ENCODE peak calls at places on chromosome 14, in four cellular contexts. T is PC-3, L is IMR-90, W is WERI-Rb-1. Z is an unnamed sample.

GRCh38 chr14:105336477-105337287 is 22.1 kb downstream of the PACS2 start:
- DNase-seq in T (no peak), W (no peak), L (no peak), Z (no peak)

GRCh38 chr14:91342243-91342760 is 75.3 kb downstream of the CCDC88C start:
- DNase-seq in T (no peak), W (no peak), L (no peak), Z (no peak)

GRCh38 chr14:36300337-36300736 is 20.1 kb downstream of the MBIP start:
- DNase-seq in T (peak), L (peak), W (no peak), Z (no peak)

GRCh38 chr14:32400480-32400879 is 71.4 kb downstream of the AKAP6 start:
- DNase-seq in L (peak), W (no peak), T (peak), Z (no peak)

GRCh38 chr14:58829594-58829993 is 191.8 kb downstream of the DACT1 start:
- DNase-seq in L (peak), W (no peak), T (peak), Z (no peak)

GRCh38 chr14:102019141-102019540 is 54.8 kb downstream of the DYNC1H1 start:
- DNase-seq in L (no peak), T (no peak), W (no peak), Z (no peak)

GRCh38 chr14:71451501-71451900 is 480.7 kb upstream of the RGS6 start:
- DNase-seq in W (no peak), L (no peak), T (peak), Z (no peak)

GRCh38 chr14:38496092-38496491 is 240.2 kb upstream of the CLEC14A start:
- DNase-seq in T (no peak), W (no peak), L (no peak), Z (no peak)

GRCh38 chr14:101859916-101860315 is 98.4 kb downstream of the PPP2R5C start:
- DNase-seq in L (no peak), W (no peak), T (no peak), Z (no peak)

GRCh38 chr14:91953170-91953985 is 5.9 kb upstream of the FBLN5 start:
- DNase-seq in W (no peak), L (peak), T (no peak), Z (no peak)

GRCh38 chr14:78997811-78998210 is 827.6 kb downstream of the NRXN3 start:
- DNase-seq in L (peak), W (no peak), T (no peak), Z (no peak)

GRCh38 chr14:72810201-72810600 is 83.7 kb downstream of the DPF3 start:
- DNase-seq in T (no peak), W (no peak), L (no peak), Z (peak)

GRCh38 chr14:106657460-106657859 is 1131.1 kb downstream of the TMEM121 start:
- DNase-seq in T (no peak), L (no peak), W (peak), Z (peak)

GRCh38 chr14:26595922-26596721 is 1.7 kb downstream of the NOVA1 start:
- DNase-seq in W (no peak), L (no peak), T (no peak), Z (no peak)

GRCh38 chr14:67514650-67515385 is 18.3 kb upstream of the PLEKHH1 start:
- DNase-seq in W (peak), L (peak), T (peak), Z (peak)

GRCh38 chr14:38430522-38430921 is 174.6 kb upstream of the CLEC14A start:
- DNase-seq in L (no peak), W (no peak), T (no peak), Z (no peak)

GRCh38 chr14:87952307-87953094 is 40.5 kb downstream of the GALC start:
- DNase-seq in W (no peak), T (no peak), L (no peak), Z (no peak)

GRCh38 chr14:89190779-89191513 is 226.1 kb downstream of the FOXN3 start:
- DNase-seq in L (no peak), T (no peak), W (no peak), Z (no peak)

GRCh38 chr14:75702606-75703261 is 41.7 kb downstream of the TTLL5 start:
- DNase-seq in T (no peak), W (no peak), L (peak), Z (no peak)

GRCh38 chr14:38904959-38905358 is 198.1 kb downstream of the SEC23A start:
- DNase-seq in T (no peak), W (no peak), L (no peak), Z (no peak)

GRCh38 chr14:64704145-64704742 is at the start of gene PLEKHG3:
- DNase-seq in W (peak), L (peak), T (peak), Z (peak)

GRCh38 chr14:101781240-101782061 is 19.9 kb downstream of the PPP2R5C start:
- DNase-seq in W (no peak), L (no peak), T (no peak), Z (peak)

GRCh38 chr14:76381817-76382494 is 6.0 kb downstream of the ESRRB start:
- DNase-seq in W (no peak), T (no peak), L (no peak), Z (no peak)

GRCh38 chr14:31842905-31843304 is 234.2 kb upstream of the ARHGAP5 start:
- DNase-seq in T (no peak), W (no peak), L (no peak), Z (no peak)

GRCh38 chr14:94047581-94047980 is 21.4 kb downstream of the OTUB2 start:
- DNase-seq in T (no peak), W (no peak), L (no peak), Z (no peak)

GRCh38 chr14:90620540-90621204 is 195.6 kb downstream of the TTC7B start:
- DNase-seq in W (no peak), T (no peak), L (no peak), Z (no peak)

GRCh38 chr14:39265032-39265431 is 31.3 kb downstream of the MIA2 start:
- DNase-seq in T (peak), W (peak), L (peak), Z (no peak)

GRCh38 chr14:105479438-105480164 is 5.0 kb downstream of the CRIP2 start:
- DNase-seq in L (no peak), W (no peak), T (no peak), Z (no peak)

GRCh38 chr14:71438684-71439083 is 493.5 kb upstream of the RGS6 start:
- DNase-seq in T (peak), L (peak), W (no peak), Z (no peak)

GRCh38 chr14:105181542-105182295 is 607 bp upstream of the NUDT14 start:
- DNase-seq in W (no peak), L (no peak), T (no peak), Z (no peak)

GRCh38 chr14:65286443-65286842 is 126.1 kb upstream of the FUT8 start:
- DNase-seq in W (no peak), L (no peak), T (peak), Z (peak)

GRCh38 chr14:23929822-23930294 is 23.7 kb upstream of the DHRS4 start:
- DNase-seq in W (peak), T (peak), L (peak), Z (peak)

GRCh38 chr14:93984987-93985410 is 8.6 kb upstream of the ASB2 start:
- DNase-seq in T (peak), L (peak), W (peak), Z (no peak)

GRCh38 chr14:91509083-91509877 is 830 bp downstream of the PPP4R3A start:
- DNase-seq in L (no peak), T (no peak), W (peak), Z (peak)

GRCh38 chr14:65153101-65153500 is 50.8 kb upstream of the MAX start:
- DNase-seq in T (no peak), L (no peak), W (peak), Z (no peak)

GRCh38 chr14:53006931-53007330 is 56.1 kb upstream of the FERMT2 start:
- DNase-seq in W (no peak), T (no peak), L (no peak), Z (no peak)
- TF ChIP-seq CTCF in W (no peak), T (no peak), L (no peak), Z (no peak)

DNA sequence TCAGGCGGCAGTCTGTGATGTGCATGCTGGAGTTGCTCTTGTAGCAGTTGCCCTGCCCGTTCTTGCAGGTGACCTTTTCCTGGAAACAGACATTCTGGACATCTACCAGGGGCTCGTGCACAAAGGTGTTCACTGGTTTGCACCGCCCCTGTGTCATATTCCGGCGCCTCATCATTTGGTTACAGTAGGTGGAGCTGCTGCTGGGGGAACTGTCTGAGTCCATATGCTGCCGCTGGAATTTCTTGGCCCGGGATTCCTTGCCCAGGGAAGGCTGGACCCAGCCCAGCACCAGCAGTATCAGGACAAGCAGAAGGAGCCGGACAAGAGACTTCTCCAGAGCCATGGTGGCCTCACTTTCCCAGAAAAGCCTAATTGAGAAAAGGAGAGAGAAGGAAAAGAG is 918 bp downstream of the RNASE1 start:
- DNase-seq in T (no peak), L (no peak), W (no peak), Z (no peak)
- TF ChIP-seq CTCF in T (no peak), L (no peak), W (no peak), Z (no peak)

DNA sequence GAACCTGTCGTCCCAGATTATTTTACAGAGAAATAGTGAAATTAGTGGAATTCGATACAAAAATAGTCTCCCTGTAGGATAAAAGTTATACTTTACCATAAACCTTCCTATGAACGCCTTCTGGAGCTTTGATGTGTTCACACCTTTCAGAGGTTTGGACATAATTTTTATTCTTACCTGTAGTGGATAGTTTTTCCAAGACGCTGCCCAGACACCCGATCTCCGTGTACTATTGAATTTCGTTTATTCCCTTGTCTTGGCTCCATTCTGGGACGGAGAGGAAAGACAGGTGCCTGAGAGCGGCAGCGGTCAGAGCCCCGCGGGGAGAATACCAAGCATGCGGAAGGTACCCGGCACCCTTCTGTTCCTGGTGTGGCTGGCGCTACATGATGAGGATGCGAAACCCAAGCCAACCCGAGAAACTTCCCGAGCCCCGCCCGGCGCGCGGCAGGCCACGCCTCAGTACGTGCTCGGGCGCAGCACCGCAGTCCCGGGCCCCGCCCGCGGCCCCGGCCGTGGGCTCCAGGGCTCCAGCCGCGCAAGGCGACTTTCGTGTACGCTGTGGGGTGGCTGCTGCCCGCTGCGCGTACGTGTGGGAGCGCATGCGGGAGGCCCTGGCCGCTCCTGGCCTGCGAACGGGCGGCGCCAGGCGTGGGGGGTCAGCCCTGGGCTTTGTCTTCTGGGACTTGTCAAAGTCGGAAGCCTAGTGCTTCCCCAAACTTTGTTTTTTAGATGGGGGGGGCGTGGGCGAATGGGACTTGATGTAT is 11.3 kb upstream of the SNAPC1 start:
- DNase-seq in L (peak), T (peak), W (no peak), Z (peak)
- TF ChIP-seq CTCF in L (no peak), T (no peak), W (no peak), Z (no peak)

GRCh38 chr14:22319526-22320352 is 269.3 kb downstream of the DAD1 start:
- DNase-seq in L (peak), W (peak), T (peak), Z (peak)
- TF ChIP-seq CTCF in L (peak), W (peak), T (peak), Z (no peak)

Z was measured in activated CD8-positive, alpha-beta T cell treated with anti-CD3 and anti-CD28 coated beads for 36 hours.